ENCODE peak calls at places on chromosomes 11 and 22, in seven cellular contexts. One of them, this sample, is unnamed.

GRCh38 chr22:47198801-47199251 is 436.4 kb downstream of the TBC1D22A start:
- DNase-seq in HCT116: no peak
- DNase-seq in MM.1S: no peak
- DNase-seq in GM23248: no peak
- DNase-seq in GM23338: no peak
- DNase-seq in PC-3: no peak
- DNase-seq in hepatocyte: no peak
- DNase-seq in this sample: no peak

GRCh38 chr11:75816561-75817239 is 1.7 kb downstream of the UVRAG start:
- DNase-seq in HCT116: no peak
- DNase-seq in MM.1S: no peak
- DNase-seq in GM23248: peak
- DNase-seq in GM23338: no peak
- DNase-seq in PC-3: no peak
- DNase-seq in hepatocyte: no peak
- DNase-seq in this sample: no peak

GRCh38 chr11:22976146-22976545 is 115.9 kb upstream of the CCDC179 start:
- DNase-seq in HCT116: no peak
- DNase-seq in MM.1S: no peak
- DNase-seq in GM23248: peak
- DNase-seq in GM23338: no peak
- DNase-seq in PC-3: peak
- DNase-seq in hepatocyte: peak
- DNase-seq in this sample: no peak

GRCh38 chr11:7899418-7899817 is 31.6 kb downstream of the OR10A6 start:
- DNase-seq in HCT116: no peak
- DNase-seq in MM.1S: no peak
- DNase-seq in GM23248: no peak
- DNase-seq in GM23338: no peak
- DNase-seq in PC-3: no peak
- DNase-seq in hepatocyte: no peak
- DNase-seq in this sample: no peak

GRCh38 chr11:10899542-10899830 is 41.6 kb upstream of the ZBED5 start:
- DNase-seq in HCT116: no peak
- DNase-seq in MM.1S: no peak
- DNase-seq in GM23248: no peak
- DNase-seq in GM23338: no peak
- DNase-seq in PC-3: no peak
- DNase-seq in hepatocyte: peak
- DNase-seq in this sample: no peak

GRCh38 chr11:96763244-96763643 is 373.4 kb downstream of the JRKL start:
- DNase-seq in HCT116: no peak
- DNase-seq in MM.1S: no peak
- DNase-seq in GM23248: no peak
- DNase-seq in GM23338: no peak
- DNase-seq in PC-3: no peak
- DNase-seq in hepatocyte: no peak
- DNase-seq in this sample: no peak

GRCh38 chr11:77003954-77004353 is 30.2 kb upstream of the B3GNT6 start:
- DNase-seq in HCT116: no peak
- DNase-seq in MM.1S: no peak
- DNase-seq in GM23248: peak
- DNase-seq in GM23338: no peak
- DNase-seq in PC-3: peak
- DNase-seq in hepatocyte: no peak
- DNase-seq in this sample: no peak

GRCh38 chr22:49971232-49972162 is 10.9 kb downstream of the PIM3 start:
- DNase-seq in HCT116: no peak
- DNase-seq in MM.1S: peak
- DNase-seq in GM23248: peak
- DNase-seq in GM23338: peak
- DNase-seq in PC-3: peak
- DNase-seq in hepatocyte: peak
- DNase-seq in this sample: peak

GRCh38 chr22:45703758-45704157 is 32.1 kb downstream of the ATXN10 start:
- DNase-seq in HCT116: no peak
- DNase-seq in MM.1S: no peak
- DNase-seq in GM23248: no peak
- DNase-seq in GM23338: peak
- DNase-seq in PC-3: no peak
- DNase-seq in hepatocyte: no peak
- DNase-seq in this sample: peak

GRCh38 chr11:2096001-2096918 is 42.9 kb downstream of the IGF2 start:
- DNase-seq in HCT116: no peak
- DNase-seq in MM.1S: no peak
- DNase-seq in GM23248: peak
- DNase-seq in GM23338: no peak
- DNase-seq in PC-3: no peak
- DNase-seq in hepatocyte: no peak
- DNase-seq in this sample: no peak

GRCh38 chr11:22192289-22192641 is 620 bp upstream of the ANO5 start:
- DNase-seq in HCT116: no peak
- DNase-seq in MM.1S: peak
- DNase-seq in GM23248: no peak
- DNase-seq in GM23338: peak
- DNase-seq in PC-3: no peak
- DNase-seq in hepatocyte: peak
- DNase-seq in this sample: peak

GRCh38 chr11:17129003-17129402 is 51.5 kb upstream of the RPS13 start:
- DNase-seq in HCT116: no peak
- DNase-seq in MM.1S: no peak
- DNase-seq in GM23248: peak
- DNase-seq in GM23338: no peak
- DNase-seq in PC-3: peak
- DNase-seq in hepatocyte: no peak
- DNase-seq in this sample: no peak

GRCh38 chr11:36450391-36450714 is 59.7 kb downstream of the TRAF6 start:
- DNase-seq in HCT116: no peak
- DNase-seq in MM.1S: no peak
- DNase-seq in GM23248: no peak
- DNase-seq in GM23338: no peak
- DNase-seq in PC-3: no peak
- DNase-seq in hepatocyte: no peak
- DNase-seq in this sample: no peak

GRCh38 chr11:36446135-36446534 is 63.9 kb downstream of the TRAF6 start:
- DNase-seq in HCT116: no peak
- DNase-seq in MM.1S: no peak
- DNase-seq in GM23248: no peak
- DNase-seq in GM23338: no peak
- DNase-seq in PC-3: no peak
- DNase-seq in hepatocyte: no peak
- DNase-seq in this sample: no peak

GRCh38 chr11:36447947-36448346 is 62.1 kb downstream of the TRAF6 start:
- DNase-seq in HCT116: no peak
- DNase-seq in MM.1S: no peak
- DNase-seq in GM23248: no peak
- DNase-seq in GM23338: no peak
- DNase-seq in PC-3: peak
- DNase-seq in hepatocyte: no peak
- DNase-seq in this sample: no peak

GRCh38 chr11:36449566-36450390 is 60.3 kb downstream of the TRAF6 start:
- DNase-seq in HCT116: no peak
- DNase-seq in MM.1S: no peak
- DNase-seq in GM23248: peak
- DNase-seq in GM23338: no peak
- DNase-seq in PC-3: no peak
- DNase-seq in hepatocyte: no peak
- DNase-seq in this sample: no peak

DNA sequence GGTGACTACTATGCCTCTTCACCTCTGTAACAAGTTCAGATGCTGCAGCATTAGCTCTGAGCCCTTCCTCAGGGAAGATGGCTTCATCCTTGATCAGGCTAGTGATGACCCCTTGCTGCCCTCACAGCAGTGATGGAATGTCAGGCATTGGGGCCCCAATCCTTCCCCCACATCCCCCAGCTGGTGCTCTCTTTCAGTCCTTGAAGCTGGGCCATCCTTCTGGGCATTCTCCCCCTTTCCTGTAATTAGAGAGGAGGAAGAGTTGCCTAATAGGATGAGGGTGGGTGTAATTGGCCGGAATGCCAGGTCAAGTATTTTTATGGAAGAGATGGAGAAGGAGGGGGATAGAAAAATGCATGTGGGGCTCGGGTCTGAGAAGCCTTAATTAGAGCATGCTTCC is 62.6 kb downstream of the TRAF6 start:
- DNase-seq in HCT116: no peak
- DNase-seq in MM.1S: no peak
- DNase-seq in GM23248: no peak
- DNase-seq in GM23338: peak
- DNase-seq in PC-3: peak
- DNase-seq in hepatocyte: no peak
- DNase-seq in this sample: peak
- H3K4me2 ChIP-seq in HCT116: no peak
- H3K4me2 ChIP-seq in MM.1S: no peak
- H3K4me2 ChIP-seq in GM23248: no peak
- H3K4me2 ChIP-seq in GM23338: no peak
- H3K4me2 ChIP-seq in PC-3: peak
- H3K4me2 ChIP-seq in hepatocyte: no peak
- H3K4me2 ChIP-seq in this sample: peak

GRCh38 chr22:36926309-36926708 is 12.9 kb downstream of the CSF2RB start:
- DNase-seq in HCT116: no peak
- DNase-seq in MM.1S: no peak
- DNase-seq in GM23248: no peak
- DNase-seq in GM23338: no peak
- DNase-seq in PC-3: no peak
- DNase-seq in hepatocyte: no peak
- DNase-seq in this sample: no peak

GRCh38 chr22:36928826-36929535 is 15.6 kb downstream of the CSF2RB start:
- DNase-seq in HCT116: no peak
- DNase-seq in MM.1S: no peak
- DNase-seq in GM23248: no peak
- DNase-seq in GM23338: no peak
- DNase-seq in PC-3: no peak
- DNase-seq in hepatocyte: no peak
- DNase-seq in this sample: no peak

GRCh38 chr22:36928181-36928580 is 14.8 kb downstream of the CSF2RB start:
- DNase-seq in HCT116: no peak
- DNase-seq in MM.1S: no peak
- DNase-seq in GM23248: no peak
- DNase-seq in GM23338: no peak
- DNase-seq in PC-3: no peak
- DNase-seq in hepatocyte: no peak
- DNase-seq in this sample: no peak

GRCh38 chr22:36926721-36927435 is 13.4 kb downstream of the CSF2RB start:
- DNase-seq in HCT116: no peak
- DNase-seq in MM.1S: no peak
- DNase-seq in GM23248: no peak
- DNase-seq in GM23338: no peak
- DNase-seq in PC-3: no peak
- DNase-seq in hepatocyte: no peak
- DNase-seq in this sample: no peak

GRCh38 chr22:36927671-36928070 is 14.2 kb downstream of the CSF2RB start:
- DNase-seq in HCT116: no peak
- DNase-seq in MM.1S: no peak
- DNase-seq in GM23248: no peak
- DNase-seq in GM23338: no peak
- DNase-seq in PC-3: no peak
- DNase-seq in hepatocyte: no peak
- DNase-seq in this sample: no peak
- TF ChIP-seq EZH2phosphoT487 in HCT116: no peak
- TF ChIP-seq EZH2phosphoT487 in MM.1S: no peak
- TF ChIP-seq EZH2phosphoT487 in GM23248: no peak
- TF ChIP-seq EZH2phosphoT487 in GM23338: no peak
- TF ChIP-seq EZH2phosphoT487 in PC-3: no peak
- TF ChIP-seq EZH2phosphoT487 in hepatocyte: no peak
- TF ChIP-seq EZH2phosphoT487 in this sample: no peak

DNA sequence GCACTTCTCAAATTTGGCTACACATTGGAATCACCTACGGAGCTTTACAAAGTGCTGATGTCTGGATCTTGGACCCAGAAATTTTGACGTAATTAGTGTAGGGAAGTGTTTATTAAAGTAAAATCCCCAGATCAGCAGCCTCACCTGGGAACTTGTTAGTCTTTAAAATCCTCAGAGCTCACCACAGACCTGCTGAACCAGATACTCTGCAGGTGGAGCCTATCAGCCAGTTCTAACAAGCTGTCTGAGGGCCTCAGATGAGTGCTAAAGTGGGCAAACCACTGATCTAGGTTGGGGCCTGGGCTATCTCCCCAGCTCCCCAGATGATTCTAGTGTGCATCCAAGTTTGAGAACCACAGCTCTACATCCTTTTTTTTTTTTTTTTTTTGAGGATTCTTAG is 436.0 kb downstream of the ETS1 start:
- DNase-seq in HCT116: no peak
- DNase-seq in MM.1S: no peak
- DNase-seq in GM23248: no peak
- DNase-seq in GM23338: no peak
- DNase-seq in PC-3: no peak
- DNase-seq in hepatocyte: no peak
- DNase-seq in this sample: no peak
- TF ChIP-seq EZH2 in HCT116: no peak
- TF ChIP-seq EZH2 in MM.1S: no peak
- TF ChIP-seq EZH2 in GM23248: no peak
- TF ChIP-seq EZH2 in GM23338: no peak
- TF ChIP-seq EZH2 in PC-3: no peak
- TF ChIP-seq EZH2 in hepatocyte: no peak
- TF ChIP-seq EZH2 in this sample: no peak

GRCh38 chr11:61019818-61020405 is 48.4 kb downstream of the CD6 start:
- DNase-seq in HCT116: no peak
- DNase-seq in MM.1S: no peak
- DNase-seq in GM23248: no peak
- DNase-seq in GM23338: no peak
- DNase-seq in PC-3: no peak
- DNase-seq in hepatocyte: no peak
- DNase-seq in this sample: no peak

GRCh38 chr11:61019037-61019817 is 47.7 kb downstream of the CD6 start:
- DNase-seq in HCT116: no peak
- DNase-seq in MM.1S: no peak
- DNase-seq in GM23248: no peak
- DNase-seq in GM23338: no peak
- DNase-seq in PC-3: no peak
- DNase-seq in hepatocyte: no peak
- DNase-seq in this sample: no peak

GRCh38 chr11:61021661-61022212 is 50.3 kb downstream of the CD6 start:
- DNase-seq in HCT116: no peak
- DNase-seq in MM.1S: no peak
- DNase-seq in GM23248: no peak
- DNase-seq in GM23338: peak
- DNase-seq in PC-3: no peak
- DNase-seq in hepatocyte: peak
- DNase-seq in this sample: peak

GRCh38 chr11:61022311-61023085 is 51.0 kb downstream of the CD6 start:
- DNase-seq in HCT116: no peak
- DNase-seq in MM.1S: no peak
- DNase-seq in GM23248: no peak
- DNase-seq in GM23338: no peak
- DNase-seq in PC-3: no peak
- DNase-seq in hepatocyte: no peak
- DNase-seq in this sample: no peak

DNA sequence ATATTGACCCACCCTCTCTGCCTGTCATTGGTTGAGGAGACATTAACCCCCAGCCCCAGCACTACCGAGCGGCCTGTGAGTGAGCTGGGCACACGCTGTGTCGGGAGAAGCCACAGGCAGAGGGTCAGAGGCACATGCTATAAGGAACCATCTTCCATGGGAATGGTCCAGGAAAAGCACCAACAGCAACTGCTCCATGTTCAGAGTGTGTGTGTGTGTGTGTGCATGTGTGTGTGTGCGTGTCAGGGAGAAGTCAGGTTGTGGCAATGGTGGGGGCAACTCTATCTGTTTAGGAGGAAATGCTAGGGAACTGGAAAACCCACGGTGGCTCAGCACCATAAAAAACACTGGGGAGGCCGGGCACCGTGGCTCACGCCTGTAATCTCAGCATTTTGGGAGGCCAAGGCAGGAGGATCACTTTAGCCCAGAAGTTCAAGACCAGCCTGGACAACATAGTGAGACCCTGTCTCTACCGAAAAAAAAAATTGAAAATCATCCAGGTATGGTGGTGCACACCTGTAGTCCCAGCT is 49.3 kb downstream of the CD6 start:
- DNase-seq in HCT116: no peak
- DNase-seq in MM.1S: no peak
- DNase-seq in GM23248: no peak
- DNase-seq in GM23338: no peak
- DNase-seq in PC-3: no peak
- DNase-seq in hepatocyte: no peak
- DNase-seq in this sample: no peak
- H3K4me2 ChIP-seq in HCT116: no peak
- H3K4me2 ChIP-seq in MM.1S: no peak
- H3K4me2 ChIP-seq in GM23248: no peak
- H3K4me2 ChIP-seq in GM23338: no peak
- H3K4me2 ChIP-seq in PC-3: no peak
- H3K4me2 ChIP-seq in hepatocyte: no peak
- H3K4me2 ChIP-seq in this sample: no peak

This sample was measured in neural progenitor cell.